ENCODE peak calls at places on chromosomes 6 and 20, in ten cellular contexts. One of them, this sample, is unnamed.

GRCh38 chr6:63764318-63764916 is 128.8 kb downstream of the PHF3 start:
- DNase-seq in colonic mucosa: no peak
- DNase-seq in cardiac muscle cell: peak
- DNase-seq in GM12865: peak
- DNase-seq in transverse colon: no peak
- DNase-seq in psoas muscle: no peak
- DNase-seq in right cardiac atrium: no peak
- DNase-seq in epithelial cell of esophagus: peak
- DNase-seq in mammary epithelial cell: no peak
- DNase-seq in CD4-positive, alpha-beta memory T cell: no peak
- DNase-seq in this sample: peak

GRCh38 chr6:140380371-140381218 is 1006.1 kb upstream of the CITED2 start:
- DNase-seq in transverse colon: no peak
- DNase-seq in right cardiac atrium: no peak
- DNase-seq in GM12865: no peak
- DNase-seq in mammary epithelial cell: peak
- DNase-seq in epithelial cell of esophagus: peak
- DNase-seq in colonic mucosa: no peak
- DNase-seq in CD4-positive, alpha-beta memory T cell: no peak
- DNase-seq in cardiac muscle cell: no peak
- DNase-seq in psoas muscle: no peak
- DNase-seq in this sample: no peak

GRCh38 chr20:14234666-14235295 is 102.6 kb downstream of the FLRT3 start:
- DNase-seq in cardiac muscle cell: no peak
- DNase-seq in psoas muscle: no peak
- DNase-seq in mammary epithelial cell: peak
- DNase-seq in colonic mucosa: no peak
- DNase-seq in GM12865: no peak
- DNase-seq in epithelial cell of esophagus: peak
- DNase-seq in CD4-positive, alpha-beta memory T cell: no peak
- DNase-seq in transverse colon: no peak
- DNase-seq in right cardiac atrium: no peak
- DNase-seq in this sample: no peak

GRCh38 chr20:62952373-62953166 is at the start of gene SLC17A9:
- DNase-seq in psoas muscle: peak
- DNase-seq in colonic mucosa: peak
- DNase-seq in epithelial cell of esophagus: no peak
- DNase-seq in mammary epithelial cell: no peak
- DNase-seq in right cardiac atrium: peak
- DNase-seq in CD4-positive, alpha-beta memory T cell: no peak
- DNase-seq in GM12865: peak
- DNase-seq in cardiac muscle cell: peak
- DNase-seq in transverse colon: peak
- DNase-seq in this sample: no peak

GRCh38 chr20:62618622-62619529 is 23.4 kb upstream of the SLCO4A1 start:
- DNase-seq in right cardiac atrium: peak
- DNase-seq in psoas muscle: peak
- DNase-seq in cardiac muscle cell: no peak
- DNase-seq in colonic mucosa: no peak
- DNase-seq in GM12865: peak
- DNase-seq in epithelial cell of esophagus: no peak
- DNase-seq in CD4-positive, alpha-beta memory T cell: no peak
- DNase-seq in transverse colon: peak
- DNase-seq in mammary epithelial cell: no peak
- DNase-seq in this sample: peak

GRCh38 chr6:113122060-113122459 is 735.1 kb upstream of the MARCKS start:
- DNase-seq in CD4-positive, alpha-beta memory T cell: no peak
- DNase-seq in colonic mucosa: no peak
- DNase-seq in right cardiac atrium: peak
- DNase-seq in epithelial cell of esophagus: peak
- DNase-seq in transverse colon: no peak
- DNase-seq in mammary epithelial cell: peak
- DNase-seq in cardiac muscle cell: peak
- DNase-seq in psoas muscle: no peak
- DNase-seq in GM12865: no peak
- DNase-seq in this sample: peak

GRCh38 chr6:48977573-48977972 is 485.5 kb downstream of the MMUT start:
- DNase-seq in transverse colon: no peak
- DNase-seq in cardiac muscle cell: no peak
- DNase-seq in epithelial cell of esophagus: no peak
- DNase-seq in right cardiac atrium: no peak
- DNase-seq in CD4-positive, alpha-beta memory T cell: no peak
- DNase-seq in mammary epithelial cell: no peak
- DNase-seq in colonic mucosa: no peak
- DNase-seq in psoas muscle: no peak
- DNase-seq in GM12865: no peak
- DNase-seq in this sample: no peak

GRCh38 chr6:22886881-22887581 is 317.7 kb downstream of the HDGFL1 start:
- DNase-seq in colonic mucosa: no peak
- DNase-seq in CD4-positive, alpha-beta memory T cell: no peak
- DNase-seq in mammary epithelial cell: peak
- DNase-seq in cardiac muscle cell: no peak
- DNase-seq in psoas muscle: no peak
- DNase-seq in right cardiac atrium: no peak
- DNase-seq in transverse colon: no peak
- DNase-seq in epithelial cell of esophagus: peak
- DNase-seq in GM12865: peak
- DNase-seq in this sample: no peak

GRCh38 chr6:140071115-140071514 is 696.7 kb upstream of the CITED2 start:
- DNase-seq in epithelial cell of esophagus: no peak
- DNase-seq in mammary epithelial cell: peak
- DNase-seq in transverse colon: no peak
- DNase-seq in colonic mucosa: no peak
- DNase-seq in CD4-positive, alpha-beta memory T cell: no peak
- DNase-seq in psoas muscle: no peak
- DNase-seq in right cardiac atrium: no peak
- DNase-seq in GM12865: no peak
- DNase-seq in cardiac muscle cell: no peak
- DNase-seq in this sample: no peak

GRCh38 chr6:143549630-143550268 is 38.2 kb upstream of the FUCA2 start:
- DNase-seq in transverse colon: no peak
- DNase-seq in psoas muscle: no peak
- DNase-seq in cardiac muscle cell: no peak
- DNase-seq in CD4-positive, alpha-beta memory T cell: peak
- DNase-seq in colonic mucosa: no peak
- DNase-seq in epithelial cell of esophagus: peak
- DNase-seq in GM12865: peak
- DNase-seq in right cardiac atrium: no peak
- DNase-seq in mammary epithelial cell: peak
- DNase-seq in this sample: no peak

GRCh38 chr6:30727920-30728605 is 7.9 kb downstream of the TUBB start:
- DNase-seq in cardiac muscle cell: no peak
- DNase-seq in right cardiac atrium: no peak
- DNase-seq in transverse colon: no peak
- DNase-seq in GM12865: no peak
- DNase-seq in colonic mucosa: no peak
- DNase-seq in CD4-positive, alpha-beta memory T cell: no peak
- DNase-seq in mammary epithelial cell: no peak
- DNase-seq in epithelial cell of esophagus: no peak
- DNase-seq in psoas muscle: no peak
- DNase-seq in this sample: no peak

GRCh38 chr6:123925360-123925759 is 121.7 kb downstream of the NKAIN2 start:
- DNase-seq in colonic mucosa: no peak
- DNase-seq in GM12865: peak
- DNase-seq in transverse colon: no peak
- DNase-seq in epithelial cell of esophagus: peak
- DNase-seq in CD4-positive, alpha-beta memory T cell: no peak
- DNase-seq in cardiac muscle cell: no peak
- DNase-seq in psoas muscle: no peak
- DNase-seq in mammary epithelial cell: peak
- DNase-seq in right cardiac atrium: no peak
- DNase-seq in this sample: no peak

GRCh38 chr6:37717836-37718251 is 20.2 kb upstream of the MDGA1 start:
- DNase-seq in GM12865: no peak
- DNase-seq in CD4-positive, alpha-beta memory T cell: no peak
- DNase-seq in right cardiac atrium: no peak
- DNase-seq in mammary epithelial cell: no peak
- DNase-seq in psoas muscle: no peak
- DNase-seq in colonic mucosa: no peak
- DNase-seq in cardiac muscle cell: no peak
- DNase-seq in epithelial cell of esophagus: peak
- DNase-seq in transverse colon: no peak
- DNase-seq in this sample: no peak

DNA sequence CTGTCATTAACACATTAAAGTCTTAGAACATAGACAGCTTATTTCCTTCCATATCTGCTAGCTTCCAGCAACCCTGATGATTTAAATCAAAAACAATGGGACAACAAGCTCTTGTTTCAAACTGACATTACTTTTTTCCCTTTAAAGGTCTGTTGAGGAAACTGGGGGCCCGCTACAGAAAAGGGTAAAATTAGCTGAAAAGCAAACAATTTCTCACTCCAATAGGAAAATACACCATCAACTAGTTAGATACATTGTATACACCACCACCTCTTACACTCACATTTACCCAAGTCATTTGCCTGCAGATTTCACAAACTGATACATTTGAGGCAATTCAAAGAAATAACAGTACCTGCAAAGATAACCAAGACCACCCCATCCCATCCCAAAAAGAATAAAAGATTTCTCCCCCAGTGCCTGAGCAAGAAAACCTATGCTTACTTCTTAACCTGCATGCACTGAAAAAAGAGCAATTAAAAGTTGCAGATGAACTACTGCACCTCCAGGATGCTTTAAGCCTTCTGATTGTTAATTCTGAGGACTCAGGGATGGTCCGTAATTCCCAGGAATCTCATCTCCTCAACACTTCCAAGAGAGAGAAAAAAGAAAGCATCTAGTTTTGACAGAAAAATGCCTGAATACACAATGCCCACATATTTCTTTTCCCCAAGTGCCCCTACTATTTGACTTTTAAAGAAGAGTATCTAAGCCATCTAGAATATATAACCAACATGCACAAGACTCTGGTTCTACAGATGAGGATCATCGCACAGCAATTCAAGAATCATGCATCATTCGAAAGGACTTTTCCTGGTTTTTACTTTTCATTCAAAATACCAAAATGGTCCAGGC is 5.6 kb downstream of the ZMYND8 start:
- DNase-seq in epithelial cell of esophagus: no peak
- DNase-seq in colonic mucosa: no peak
- DNase-seq in mammary epithelial cell: no peak
- DNase-seq in cardiac muscle cell: no peak
- DNase-seq in transverse colon: no peak
- DNase-seq in GM12865: no peak
- DNase-seq in right cardiac atrium: no peak
- DNase-seq in CD4-positive, alpha-beta memory T cell: no peak
- DNase-seq in psoas muscle: no peak
- DNase-seq in this sample: no peak
- H3K4me3 ChIP-seq in epithelial cell of esophagus: peak
- H3K4me3 ChIP-seq in colonic mucosa: no peak
- H3K4me3 ChIP-seq in mammary epithelial cell: peak
- H3K4me3 ChIP-seq in cardiac muscle cell: peak
- H3K4me3 ChIP-seq in transverse colon: no peak
- H3K4me3 ChIP-seq in GM12865: peak
- H3K4me3 ChIP-seq in right cardiac atrium: peak
- H3K4me3 ChIP-seq in CD4-positive, alpha-beta memory T cell: no peak
- H3K4me3 ChIP-seq in psoas muscle: peak
- H3K4me3 ChIP-seq in this sample: no peak

GRCh38 chr6:11110921-11111768 is at the start of gene ERVFRD-1:
- DNase-seq in GM12865: no peak
- DNase-seq in colonic mucosa: no peak
- DNase-seq in mammary epithelial cell: no peak
- DNase-seq in cardiac muscle cell: no peak
- DNase-seq in psoas muscle: no peak
- DNase-seq in CD4-positive, alpha-beta memory T cell: no peak
- DNase-seq in right cardiac atrium: peak
- DNase-seq in epithelial cell of esophagus: no peak
- DNase-seq in transverse colon: no peak
- DNase-seq in this sample: no peak
- H3K4me3 ChIP-seq in GM12865: no peak
- H3K4me3 ChIP-seq in colonic mucosa: no peak
- H3K4me3 ChIP-seq in mammary epithelial cell: no peak
- H3K4me3 ChIP-seq in cardiac muscle cell: no peak
- H3K4me3 ChIP-seq in psoas muscle: peak
- H3K4me3 ChIP-seq in CD4-positive, alpha-beta memory T cell: no peak
- H3K4me3 ChIP-seq in right cardiac atrium: no peak
- H3K4me3 ChIP-seq in epithelial cell of esophagus: no peak
- H3K4me3 ChIP-seq in transverse colon: no peak
- H3K4me3 ChIP-seq in this sample: no peak

GRCh38 chr20:2653511-2654383 is 1.3 kb downstream of the NOP56 start:
- DNase-seq in transverse colon: no peak
- DNase-seq in colonic mucosa: no peak
- DNase-seq in CD4-positive, alpha-beta memory T cell: no peak
- DNase-seq in cardiac muscle cell: no peak
- DNase-seq in psoas muscle: no peak
- DNase-seq in mammary epithelial cell: no peak
- DNase-seq in epithelial cell of esophagus: no peak
- DNase-seq in right cardiac atrium: no peak
- DNase-seq in GM12865: no peak
- DNase-seq in this sample: no peak
- H3K4me3 ChIP-seq in transverse colon: peak
- H3K4me3 ChIP-seq in colonic mucosa: peak
- H3K4me3 ChIP-seq in CD4-positive, alpha-beta memory T cell: peak
- H3K4me3 ChIP-seq in cardiac muscle cell: peak
- H3K4me3 ChIP-seq in psoas muscle: peak
- H3K4me3 ChIP-seq in mammary epithelial cell: peak
- H3K4me3 ChIP-seq in epithelial cell of esophagus: peak
- H3K4me3 ChIP-seq in right cardiac atrium: peak
- H3K4me3 ChIP-seq in GM12865: peak
- H3K4me3 ChIP-seq in this sample: peak

GRCh38 chr6:156976144-156977088 is 199.2 kb downstream of the ARID1B start:
- DNase-seq in psoas muscle: no peak
- DNase-seq in colonic mucosa: no peak
- DNase-seq in right cardiac atrium: peak
- DNase-seq in cardiac muscle cell: no peak
- DNase-seq in transverse colon: no peak
- DNase-seq in GM12865: peak
- DNase-seq in mammary epithelial cell: peak
- DNase-seq in CD4-positive, alpha-beta memory T cell: peak
- DNase-seq in epithelial cell of esophagus: no peak
- DNase-seq in this sample: no peak
- H3K4me3 ChIP-seq in psoas muscle: peak
- H3K4me3 ChIP-seq in colonic mucosa: peak
- H3K4me3 ChIP-seq in right cardiac atrium: peak
- H3K4me3 ChIP-seq in cardiac muscle cell: no peak
- H3K4me3 ChIP-seq in transverse colon: peak
- H3K4me3 ChIP-seq in GM12865: peak
- H3K4me3 ChIP-seq in mammary epithelial cell: peak
- H3K4me3 ChIP-seq in CD4-positive, alpha-beta memory T cell: no peak
- H3K4me3 ChIP-seq in epithelial cell of esophagus: no peak
- H3K4me3 ChIP-seq in this sample: no peak

GRCh38 chr20:10447028-10447427 is 11.9 kb downstream of the SLX4IP start:
- DNase-seq in right cardiac atrium: no peak
- DNase-seq in CD4-positive, alpha-beta memory T cell: peak
- DNase-seq in GM12865: peak
- DNase-seq in mammary epithelial cell: peak
- DNase-seq in epithelial cell of esophagus: peak
- DNase-seq in psoas muscle: no peak
- DNase-seq in colonic mucosa: peak
- DNase-seq in transverse colon: peak
- DNase-seq in cardiac muscle cell: no peak
- DNase-seq in this sample: peak
- H3K4me3 ChIP-seq in right cardiac atrium: no peak
- H3K4me3 ChIP-seq in CD4-positive, alpha-beta memory T cell: no peak
- H3K4me3 ChIP-seq in GM12865: peak
- H3K4me3 ChIP-seq in mammary epithelial cell: no peak
- H3K4me3 ChIP-seq in epithelial cell of esophagus: no peak
- H3K4me3 ChIP-seq in psoas muscle: no peak
- H3K4me3 ChIP-seq in colonic mucosa: no peak
- H3K4me3 ChIP-seq in transverse colon: no peak
- H3K4me3 ChIP-seq in cardiac muscle cell: no peak
- H3K4me3 ChIP-seq in this sample: no peak

This sample was measured in SJSA1.